ENCODE peak calls at places on chromosomes 6 and 20, in six cellular contexts. R is breast epithelium; L is stimulated activated naive CD4-positive, alpha-beta T cell; X is EL; S is lung; V is heart left ventricle. W is an unnamed sample.

GRCh38 chr20:51966296-51966971 is 164.1 kb upstream of the SALL4 start:
- DNase-seq in X (peak; percentile 73), V (peak; percentile 27), S (peak; percentile 67), R (no peak), L (no peak), W (peak; percentile 53)

GRCh38 chr6:119314894-119315272 is 34.7 kb downstream of the MAN1A1 start:
- DNase-seq in R (no peak), V (no peak), L (no peak), X (no peak), S (no peak), W (no peak)

GRCh38 chr6:5334341-5334740 is 73.0 kb downstream of the FARS2 start:
- DNase-seq in V (no peak), S (no peak), X (no peak), L (no peak), R (no peak), W (peak; percentile 5)

GRCh38 chr20:25043499-25044260 is 14.3 kb downstream of the ACSS1 start:
- DNase-seq in X (no peak), R (no peak), V (no peak), L (no peak), S (no peak), W (no peak)

GRCh38 chr6:16273266-16273665 is 34.9 kb downstream of the GMPR start:
- DNase-seq in X (peak; percentile 21), V (no peak), L (no peak), R (no peak), S (no peak), W (peak; percentile 6)

GRCh38 chr6:41769376-41769775 is 10.3 kb downstream of the FRS3 start:
- DNase-seq in V (no peak), R (no peak), X (no peak), L (no peak), S (no peak), W (no peak)

GRCh38 chr20:61678437-61678836 is 387.2 kb downstream of the TAF4 start:
- DNase-seq in L (no peak), X (no peak), V (no peak), S (no peak), R (no peak), W (no peak)

GRCh38 chr6:143160008-143160407 is 99.3 kb downstream of the AIG1 start:
- DNase-seq in R (no peak), S (no peak), V (no peak), X (peak; percentile 66), L (no peak), W (no peak)

GRCh38 chr6:29553268-29554057 is 6.1 kb downstream of the UBD start:
- DNase-seq in R (no peak), S (peak; percentile 77), V (peak; percentile 40), X (peak; percentile 60), L (no peak), W (no peak)

GRCh38 chr6:41683460-41684310 is 45.4 kb downstream of the MDFI start:
- DNase-seq in R (peak; percentile 83), V (peak; percentile 83), L (peak; percentile 54), S (peak; percentile 73), X (peak; percentile 68), W (peak; percentile 42)

GRCh38 chr6:20061952-20062351 is 150.3 kb downstream of the MBOAT1 start:
- DNase-seq in L (no peak), S (no peak), R (no peak), X (no peak), V (no peak), W (no peak)

GRCh38 chr6:107731422-107732319 is 92.4 kb downstream of the SCML4 start:
- DNase-seq in L (peak; percentile 29), R (no peak), V (no peak), S (no peak), X (no peak), W (no peak)

W was measured in LHCN-M2.